ENCODE peak calls at places on chromosomes 13 and 19, in five cellular contexts. M, U, N, E and D are unnamed samples.
A peak's percentile ranks its signal among the peaks of the same experiment; 100 is the strongest.

GRCh38 chr13:37342205-37342604 is 236.7 kb upstream of the CSNK1A1L start:
- DNase-seq in M (no peak), U (peak; percentile 59), N (no peak), E (no peak), D (no peak)

GRCh38 chr19:18340990-18341868 is 831 bp downstream of the PGPEP1 start:
- DNase-seq in M (peak; percentile 79), U (peak; percentile 93), N (peak; percentile 77), E (peak; percentile 66), D (peak; percentile 85)

GRCh38 chr13:35789335-35790166 is 313.1 kb upstream of the MAB21L1 start:
- DNase-seq in M (no peak), U (no peak), N (peak; percentile 23), E (no peak), D (peak; percentile 1)

GRCh38 chr13:27309967-27310598 is 39.5 kb downstream of the RASL11A start:
- DNase-seq in M (no peak), U (no peak), N (no peak), E (no peak), D (peak; percentile 51)

GRCh38 chr19:1177322-1178114 is 3.5 kb upstream of the SBNO2 start:
- DNase-seq in M (peak; percentile 85), U (no peak), N (no peak), E (no peak), D (no peak)

GRCh38 chr19:9165256-9165655 is 13.5 kb upstream of the OR7D2 start:
- DNase-seq in M (no peak), U (no peak), N (no peak), E (no peak), D (no peak)

GRCh38 chr19:3785938-3786824 is at the start of gene MATK:
- DNase-seq in M (no peak), U (peak; percentile 79), N (no peak), E (no peak), D (no peak)

GRCh38 chr19:28606269-28607032 is 606.5 kb downstream of the UQCRFS1 start:
- DNase-seq in M (no peak), U (no peak), N (no peak), E (no peak), D (no peak)

GRCh38 chr19:39144487-39145071 is 19.0 kb downstream of the PAK4 start:
- DNase-seq in M (no peak), U (no peak), N (no peak), E (peak; percentile 20), D (no peak)

GRCh38 chr13:91468301-91468700 is 69.9 kb downstream of the GPC5 start:
- DNase-seq in M (no peak), U (no peak), N (no peak), E (no peak), D (no peak)

GRCh38 chr19:32373614-32374295 is 28.3 kb downstream of the ZNF507 start:
- DNase-seq in M (peak; percentile 71), U (no peak), N (no peak), E (peak; percentile 50), D (peak; percentile 97)

GRCh38 chr13:41492432-41493267 is 35.3 kb downstream of the RGCC start:
- DNase-seq in M (no peak), U (no peak), N (peak; percentile 85), E (no peak), D (peak; percentile 18)

GRCh38 chr13:29718694-29719093 is 123.2 kb upstream of the SLC7A1 start:
- DNase-seq in M (no peak), U (no peak), N (no peak), E (no peak), D (no peak)

GRCh38 chr13:71274923-71275593 is 591.9 kb downstream of the DACH1 start:
- DNase-seq in M (no peak), U (no peak), N (no peak), E (no peak), D (no peak)

DNA sequence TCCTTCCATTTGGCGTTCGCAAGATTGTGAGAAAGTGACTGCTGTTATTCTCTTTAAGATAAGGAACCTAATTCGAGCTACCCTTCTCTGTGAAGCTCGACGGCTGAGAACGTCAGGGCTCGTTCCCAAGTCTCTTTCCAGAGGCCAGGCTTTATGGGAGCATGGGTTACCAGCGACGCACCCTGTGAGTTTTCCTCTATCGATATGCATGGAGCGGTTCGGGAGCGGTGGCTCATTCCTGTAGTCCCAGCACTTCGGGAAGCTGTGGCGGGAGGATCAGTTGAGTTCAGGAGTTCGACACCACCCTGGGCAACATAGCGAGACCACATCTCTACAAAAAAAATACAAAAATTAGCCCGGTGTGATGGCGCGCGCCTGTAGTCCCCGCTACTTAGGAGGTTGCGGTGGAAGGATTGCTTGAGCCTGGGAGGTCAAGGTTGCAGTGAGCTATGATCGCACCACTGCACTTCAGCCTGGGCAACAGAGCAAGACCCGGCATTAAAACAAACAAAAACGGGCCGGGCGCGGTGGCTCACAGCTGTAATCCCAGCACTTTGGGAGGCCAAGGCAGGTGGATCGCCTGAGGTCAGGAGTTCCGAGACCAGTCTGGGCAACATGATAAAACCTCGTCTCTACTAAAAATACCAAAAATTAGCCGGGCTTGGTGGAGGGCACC is 671 bp upstream of the ZNF606 start:
- DNase-seq in M (no peak), U (peak; percentile 62), N (no peak), E (no peak), D (no peak)
- H3K9me3 ChIP-seq in M (peaks cover 60% of the 10 kb centered on the region), U (peaks cover 6% of the 10 kb centered on the region), N (peaks cover 68% of the 10 kb centered on the region), E (no peaks in the 10 kb centered on the region), D (peaks cover 3% of the 10 kb centered on the region)

DNA sequence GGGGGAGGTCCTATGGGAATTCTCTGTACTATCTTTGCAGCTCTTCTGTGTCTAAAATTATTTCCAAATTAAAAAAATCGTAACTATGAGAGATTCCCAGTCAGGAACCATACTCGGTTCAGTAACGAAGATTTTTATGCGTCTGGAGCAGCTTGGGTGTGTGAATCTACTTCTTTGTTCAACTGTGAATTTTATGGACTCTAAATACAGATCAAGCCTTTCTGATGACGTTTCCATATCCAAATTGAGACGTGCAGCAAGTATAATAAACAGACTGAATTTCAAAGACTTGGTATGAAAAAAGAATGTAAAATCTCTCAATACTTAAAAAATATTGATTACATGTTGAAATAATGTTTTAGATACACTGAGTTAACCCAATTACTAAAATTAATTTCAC is 30.9 kb downstream of the MLLT1 start:
- DNase-seq in M (no peak), U (no peak), N (no peak), E (no peak), D (no peak)
- H3K4me3 ChIP-seq in M (no peak overlapping the region), U (no peak overlapping the region), N (no peak overlapping the region), E (no peak overlapping the region), D (no peak overlapping the region)

GRCh38 chr19:12799723-12800343 is 1.8 kb downstream of the PRDX2 start:
- DNase-seq in M (no peak), U (no peak), N (no peak), E (no peak), D (no peak)
- H3K27ac ChIP-seq in M (no peak overlapping the region), U (no peak overlapping the region), N (no peak overlapping the region), E (no peak overlapping the region), D (no peak overlapping the region)

GRCh38 chr19:12043752-12044422 is 8.4 kb upstream of the ZNF433 start:
- DNase-seq in M (no peak), U (no peak), N (no peak), E (no peak), D (no peak)

GRCh38 chr19:12047868-12048267 is 4.9 kb downstream of the ZNF878 start:
- DNase-seq in M (no peak), U (no peak), N (no peak), E (no peak), D (no peak)

GRCh38 chr19:12042893-12043292 is 7.4 kb upstream of the ZNF433 start:
- DNase-seq in M (no peak), U (no peak), N (no peak), E (no peak), D (no peak)
- H3K9me3 ChIP-seq in M (peaks cover 18% of the 10 kb centered on the region), U (peaks cover 15% of the 10 kb centered on the region), N (peaks cover 55% of the 10 kb centered on the region), E (peaks cover 2% of the 10 kb centered on the region), D (no peaks in the 10 kb centered on the region)

GRCh38 chr13:101452519-101453485 is at the start of gene ITGBL1:
- DNase-seq in M (peak; percentile 71), U (no peak), N (no peak), E (no peak), D (peak; percentile 2)
- H3K4me3 ChIP-seq in M (peak within 1 kb of the TSS; percentile 59), U (peak within 1 kb of the TSS; percentile 31), N (peak within 1 kb of the TSS; percentile 13), E (peak within 1 kb of the TSS; percentile 27), D (no peak within 1 kb of the TSS)

GRCh38 chr19:49442793-49443365 is 1.6 kb upstream of the SLC17A7 start:
- DNase-seq in M (peak; percentile 96), U (peak; percentile 92), N (peak; percentile 51), E (peak; percentile 96), D (peak; percentile 94)
- H3K27ac ChIP-seq in M (peak overlapping the region; percentile 66), U (peak overlapping the region; percentile 83), N (no peak overlapping the region), E (peak overlapping the region; percentile 55), D (peak overlapping the region; percentile 65)